ENCODE peak calls at places on chromosomes 1 and 21, in nine cellular contexts. K is adrenal gland, C is T-helper 22 cell, S is left ventricle myocardium inferior, J is AG20443, I is hepatic stellate cell, G is T47D, E is A172, O is fibroblast of gingiva. U is an unnamed sample.
A peak's percentile ranks its signal among the peaks of the same experiment; 100 is the strongest.

GRCh38 chr1:197304626-197305200 is 36.7 kb downstream of the CRB1 start:
- DNase-seq in C (no peak), S (no peak), K (no peak), G (no peak), O (no peak), I (no peak), E (no peak), J (peak; percentile 14), U (no peak)

GRCh38 chr1:99963041-99963795 is 6.6 kb upstream of the SLC35A3 start:
- DNase-seq in C (no peak), I (peak; percentile 36), S (no peak), E (peak; percentile 40), O (no peak), G (no peak), K (no peak), J (peak; percentile 51), U (no peak)

GRCh38 chr1:65959896-65960295 is 167.2 kb downstream of the PDE4B start:
- DNase-seq in S (no peak), J (no peak), C (no peak), K (no peak), I (no peak), E (no peak), G (no peak), O (no peak), U (no peak)

GRCh38 chr1:97877307-97877706 is 43.5 kb downstream of the DPYD start:
- DNase-seq in S (no peak), I (peak; percentile 2), C (no peak), K (no peak), G (no peak), O (peak; percentile 39), E (no peak), J (no peak), U (no peak)

GRCh38 chr21:43985690-43986251 is 26.3 kb upstream of the TRAPPC10 start:
- DNase-seq in I (no peak), K (no peak), G (no peak), E (no peak), S (no peak), J (no peak), C (no peak), O (no peak), U (no peak)

GRCh38 chr1:80217377-80217986 is 1211.0 kb upstream of the ADGRL4 start:
- DNase-seq in E (peak; percentile 20), G (peak; percentile 3), K (peak; percentile 53), C (no peak), J (peak; percentile 48), S (no peak), I (peak; percentile 4), O (peak; percentile 79), U (no peak)

GRCh38 chr1:154999651-155000474 is 2.7 kb upstream of the ZBTB7B start:
- DNase-seq in E (no peak), J (no peak), S (no peak), G (peak; percentile 59), C (peak; percentile 51), K (no peak), O (no peak), I (no peak), U (no peak)

GRCh38 chr1:226121049-226121586 is 58.6 kb downstream of the H3-3A start:
- DNase-seq in E (no peak), S (no peak), J (no peak), C (no peak), K (no peak), G (no peak), I (no peak), O (no peak), U (no peak)

GRCh38 chr1:167849656-167850055 is 64.3 kb downstream of the ADCY10 start:
- DNase-seq in O (no peak), E (no peak), J (no peak), G (no peak), S (no peak), I (no peak), C (no peak), K (no peak), U (no peak)

GRCh38 chr1:150420560-150421265 is 56.8 kb downstream of the RPRD2 start:
- DNase-seq in J (peak; percentile 11), G (no peak), I (no peak), O (peak; percentile 42), S (no peak), C (no peak), K (peak; percentile 52), E (peak; percentile 13), U (no peak)

GRCh38 chr1:84772428-84772943 is 82.2 kb upstream of the SSX2IP start:
- DNase-seq in J (peak; percentile 90), E (peak; percentile 55), K (peak; percentile 84), O (peak; percentile 68), C (peak; percentile 25), G (peak; percentile 61), I (peak; percentile 79), S (peak; percentile 56), U (peak; percentile 55)

GRCh38 chr1:205692406-205692805 is 12.1 kb upstream of the SLC45A3 start:
- DNase-seq in K (no peak), O (no peak), J (no peak), E (no peak), S (no peak), G (no peak), C (no peak), I (no peak), U (no peak)

GRCh38 chr1:85581138-85581801 is 709 bp downstream of the CCN1 start:
- DNase-seq in K (peak; percentile 74), S (peak; percentile 72), O (peak; percentile 76), E (peak; percentile 28), G (peak; percentile 49), C (no peak), I (no peak), J (no peak), U (no peak)

GRCh38 chr1:92473781-92474495 is 12.8 kb downstream of the GFI1 start:
- DNase-seq in G (no peak), I (no peak), K (no peak), E (no peak), C (no peak), O (no peak), S (no peak), J (no peak), U (no peak)

GRCh38 chr1:207808322-207808705 is 56.5 kb downstream of the CD46 start:
- DNase-seq in O (no peak), K (no peak), I (no peak), S (no peak), E (no peak), J (no peak), G (no peak), C (no peak), U (no peak)

GRCh38 chr1:7333576-7333975 is 437.5 kb upstream of the VAMP3 start:
- DNase-seq in O (no peak), S (no peak), E (no peak), J (no peak), K (no peak), C (no peak), G (no peak), I (no peak), U (no peak)

GRCh38 chr21:18142639-18143038 is 102.0 kb upstream of the CHODL start:
- DNase-seq in S (no peak), G (no peak), J (no peak), C (no peak), O (no peak), K (no peak), E (no peak), I (no peak), U (no peak)

GRCh38 chr1:42336978-42337377 is 1.9 kb upstream of the FOXJ3 start:
- DNase-seq in S (no peak), C (no peak), G (no peak), K (no peak), I (no peak), E (no peak), J (no peak), O (no peak), U (no peak)

GRCh38 chr21:35265170-35265877 is 216.2 kb upstream of the RUNX1 start:
- DNase-seq in E (peak; percentile 87), G (no peak), O (peak; percentile 34), K (no peak), I (no peak), S (no peak), J (peak; percentile 47), C (no peak), U (no peak)

GRCh38 chr1:166197597-166197996 is 30.8 kb upstream of the FAM78B start:
- DNase-seq in S (no peak), O (no peak), G (no peak), K (no peak), C (no peak), I (no peak), J (no peak), E (no peak), U (no peak)

GRCh38 chr21:45291613-45292398 is 4.1 kb upstream of the POFUT2 start:
- DNase-seq in S (no peak), J (no peak), C (no peak), O (no peak), K (peak; percentile 54), I (no peak), G (no peak), E (no peak), U (no peak)

GRCh38 chr1:216183007-216183406 is 240.2 kb downstream of the USH2A start:
- DNase-seq in G (peak; percentile 9), O (no peak), K (no peak), C (no peak), J (no peak), S (no peak), I (no peak), E (peak; percentile 76), U (no peak)

GRCh38 chr1:85692730-85693314 is 15.4 kb downstream of the ZNHIT6 start:
- DNase-seq in C (no peak), O (peak; percentile 59), G (no peak), E (peak; percentile 30), S (no peak), I (no peak), J (peak; percentile 32), K (no peak), U (no peak)

GRCh38 chr1:244941121-244941520 is 76.8 kb upstream of the HNRNPU start:
- DNase-seq in S (no peak), O (no peak), K (no peak), G (no peak), I (no peak), E (no peak), C (no peak), J (no peak), U (no peak)

GRCh38 chr1:160862151-160863061 is at the start of gene CD244:
- DNase-seq in E (peak; percentile 10), C (no peak), O (no peak), K (no peak), S (peak; percentile 20), J (no peak), I (no peak), G (no peak), U (no peak)

GRCh38 chr1:41452704-41453350 is 31.7 kb downstream of the EDN2 start:
- DNase-seq in K (no peak), G (no peak), S (no peak), I (no peak), O (no peak), E (no peak), J (no peak), C (no peak), U (no peak)

U was measured in activated CD4-positive, CD25-positive, alpha-beta regulatory T cell treated with anti-CD3 and anti-CD28 coated beads, Interleukin-2, amount 50 U/mL, for 72 hours.